ENCODE peak calls at places on chromosomes 11 and 22, in ten cellular contexts. P is mammary epithelial cell; L is Panc1; I is H1; R is adipocyte; E is IMR-90; U is right atrium auricular region; B is CD8-positive, alpha-beta memory T cell; A is MM.1S; J is spleen. X is an unnamed sample.
A peak's percentile ranks its signal among the peaks of the same experiment; 100 is the strongest.

GRCh38 chr11:112785104-112785503 is 176.1 kb upstream of the NCAM1 start:
- DNase-seq in P (no peak), L (no peak), I (no peak), R (no peak), E (no peak), U (peak; percentile 76), B (no peak), A (no peak), J (no peak), X (no peak)

GRCh38 chr11:115672999-115673411 is 168.8 kb upstream of the CADM1 start:
- DNase-seq in P (no peak), L (no peak), I (no peak), R (peak; percentile 88), E (peak; percentile 73), U (peak; percentile 76), B (no peak), A (no peak), J (no peak), X (no peak)

GRCh38 chr22:20027966-20028854 is 7.3 kb downstream of the TANGO2 start:
- DNase-seq in P (no peak), L (no peak), I (no peak), R (peak; percentile 31), E (no peak), U (no peak), B (no peak), A (no peak), J (peak; percentile 7), X (no peak)

GRCh38 chr11:102836290-102836875 is 7.0 kb downstream of the MMP3 start:
- DNase-seq in P (peak; percentile 56), L (no peak), I (no peak), R (peak; percentile 85), E (peak; percentile 78), U (no peak), B (no peak), A (no peak), J (no peak), X (no peak)

GRCh38 chr22:39809772-39810557 is 83.6 kb downstream of the ENTHD1 start:
- DNase-seq in P (no peak), L (no peak), I (no peak), R (no peak), E (no peak), U (no peak), B (no peak), A (no peak), J (no peak), X (no peak)

GRCh38 chr11:103529217-103529684 is 420.0 kb downstream of the DYNC2H1 start:
- DNase-seq in P (peak; percentile 62), L (peak; percentile 20), I (no peak), R (peak; percentile 69), E (peak; percentile 78), U (no peak), B (no peak), A (no peak), J (no peak), X (no peak)

GRCh38 chr11:106156290-106156937 is 79.0 kb downstream of the AASDHPPT start:
- DNase-seq in P (peak; percentile 58), L (peak; percentile 28), I (no peak), R (peak; percentile 92), E (peak; percentile 83), U (no peak), B (no peak), A (peak; percentile 50), J (no peak), X (peak; percentile 26)

GRCh38 chr11:61972112-61972795 is 4.8 kb upstream of the FTH1 start:
- DNase-seq in P (no peak), L (no peak), I (no peak), R (no peak), E (no peak), U (no peak), B (no peak), A (no peak), J (no peak), X (no peak)

GRCh38 chr22:25766418-25766817 is 24.4 kb downstream of the MYO18B start:
- DNase-seq in P (no peak), L (no peak), I (no peak), R (no peak), E (no peak), U (no peak), B (no peak), A (no peak), J (no peak), X (no peak)

GRCh38 chr11:95296165-95296564 is 65.2 kb upstream of the SESN3 start:
- DNase-seq in P (no peak), L (no peak), I (no peak), R (no peak), E (no peak), U (no peak), B (no peak), A (no peak), J (no peak), X (no peak)

GRCh38 chr11:47235163-47235562 is 13.5 kb downstream of the ACP2 start:
- DNase-seq in P (no peak), L (no peak), I (no peak), R (no peak), E (no peak), U (no peak), B (no peak), A (no peak), J (no peak), X (no peak)

GRCh38 chr11:61761440-61762163 is 9.2 kb downstream of the MYRF start:
- DNase-seq in P (no peak), L (no peak), I (no peak), R (no peak), E (no peak), U (no peak), B (no peak), A (no peak), J (no peak), X (no peak)

GRCh38 chr11:20048246-20048645 is 112.0 kb downstream of the DBX1 start:
- DNase-seq in P (no peak), L (no peak), I (no peak), R (no peak), E (peak; percentile 63), U (no peak), B (no peak), A (no peak), J (no peak), X (no peak)
- H3K4me1 ChIP-seq in P (peaks cover 60% of the 10 kb centered on the region), L (no peaks in the 10 kb centered on the region), I (peaks cover 22% of the 10 kb centered on the region), R (peaks cover 23% of the 10 kb centered on the region), E (peaks cover 13% of the 10 kb centered on the region), U (peaks cover 37% of the 10 kb centered on the region), B (no peaks in the 10 kb centered on the region), A (no peaks in the 10 kb centered on the region), J (no peaks in the 10 kb centered on the region), X (no peaks in the 10 kb centered on the region)

GRCh38 chr22:46081036-46081830 is 69.1 kb upstream of the PPARA start:
- DNase-seq in P (peak; percentile 31), L (no peak), I (no peak), R (no peak), E (no peak), U (no peak), B (no peak), A (no peak), J (peak; percentile 70), X (no peak)
- H3K4me1 ChIP-seq in P (peaks cover 58% of the 10 kb centered on the region), L (peaks cover 48% of the 10 kb centered on the region), I (peaks cover 25% of the 10 kb centered on the region), R (peaks cover 53% of the 10 kb centered on the region), E (peaks cover 46% of the 10 kb centered on the region), U (peaks cover 98% of the 10 kb centered on the region), B (no peaks in the 10 kb centered on the region), A (no peaks in the 10 kb centered on the region), J (peaks cover 69% of the 10 kb centered on the region), X (peaks cover 59% of the 10 kb centered on the region)

GRCh38 chr11:8805256-8805655 is 105.7 kb upstream of the AKIP1 start:
- DNase-seq in P (no peak), L (no peak), I (no peak), R (no peak), E (no peak), U (no peak), B (no peak), A (no peak), J (no peak), X (no peak)
- H3K4me1 ChIP-seq in P (peaks cover 20% of the 10 kb centered on the region), L (peaks cover 25% of the 10 kb centered on the region), I (peaks cover 7% of the 10 kb centered on the region), R (peaks cover 35% of the 10 kb centered on the region), E (peaks cover 25% of the 10 kb centered on the region), U (peaks cover 86% of the 10 kb centered on the region), B (no peaks in the 10 kb centered on the region), A (peaks cover 8% of the 10 kb centered on the region), J (peaks cover 19% of the 10 kb centered on the region), X (no peaks in the 10 kb centered on the region)

GRCh38 chr22:24503137-24503850 is 8.2 kb downstream of the UPB1 start:
- DNase-seq in P (peak; percentile 56), L (no peak), I (peak; percentile 83), R (peak; percentile 71), E (peak; percentile 63), U (no peak), B (peak; percentile 45), A (peak; percentile 55), J (peak; percentile 81), X (peak; percentile 34)
- H3K4me1 ChIP-seq in P (no peaks in the 10 kb centered on the region), L (peaks cover 2% of the 10 kb centered on the region), I (peaks cover 13% of the 10 kb centered on the region), R (peaks cover 33% of the 10 kb centered on the region), E (peaks cover 5% of the 10 kb centered on the region), U (peaks cover 46% of the 10 kb centered on the region), B (no peaks in the 10 kb centered on the region), A (no peaks in the 10 kb centered on the region), J (peaks cover 20% of the 10 kb centered on the region), X (no peaks in the 10 kb centered on the region)

X was measured in HCT116.